ENCODE peak calls at places on chromosomes 4 and X, in ten cellular contexts. Q is dorsolateral prefrontal cortex; J is kidney; O is activated CD4-positive, alpha-beta T cell treated with anti-CD3 and anti-CD28 coated beads, Interleukin-2, amount 50 U/mL, for 48 hours; W is astrocyte of the cerebellum; V is transverse colon; D is CD8-positive, alpha-beta T cell; G is caudate nucleus; E is fibroblast of mammary gland; X is NCI-H1092 treated with DMSO at 0.1 percent for 48 hours. P is an unnamed sample.

GRCh38 chr4:147313114-147313513 is 167.8 kb upstream of the EDNRA start:
- DNase-seq in Q (no peak), J (no peak), O (no peak), W (no peak), V (no peak), D (no peak), G (no peak), E (no peak), X (no peak), P (no peak)

GRCh38 chrX:34918856-34919255 is 23.7 kb upstream of the FAM47B start:
- DNase-seq in Q (no peak), J (no peak), O (no peak), W (peak), V (no peak), D (no peak), G (no peak), E (peak), X (peak), P (peak)

GRCh38 chrX:134727363-134727762 is 69.1 kb upstream of the PLAC1 start:
- DNase-seq in Q (no peak), J (no peak), O (no peak), W (no peak), V (no peak), D (no peak), G (no peak), E (peak), X (no peak), P (peak)

GRCh38 chr4:158823461-158823873 is 54.6 kb downstream of the FNIP2 start:
- DNase-seq in Q (no peak), J (no peak), O (peak), W (no peak), V (no peak), D (no peak), G (no peak), E (peak), X (no peak), P (peak)

GRCh38 chr4:156710571-156711195 is 260.9 kb downstream of the PDGFC start:
- DNase-seq in Q (no peak), J (no peak), O (no peak), W (no peak), V (no peak), D (no peak), G (no peak), E (peak), X (no peak), P (no peak)

GRCh38 chr4:36349904-36350554 is 68.6 kb downstream of the DTHD1 start:
- DNase-seq in Q (no peak), J (no peak), O (no peak), W (no peak), V (no peak), D (no peak), G (no peak), E (no peak), X (no peak), P (no peak)

GRCh38 chr4:116357758-116358157 is 727.6 kb downstream of the TRAM1L1 start:
- DNase-seq in Q (no peak), J (no peak), O (no peak), W (no peak), V (peak), D (no peak), G (no peak), E (peak), X (no peak), P (peak)

GRCh38 chrX:12978205-12979010 is 3.5 kb downstream of the TMSB4X start:
- DNase-seq in Q (no peak), J (peak), O (peak), W (no peak), V (peak), D (peak), G (no peak), E (peak), X (no peak), P (peak)

GRCh38 chrX:57070185-57070984 is 51.0 kb downstream of the SPIN2B start:
- DNase-seq in Q (no peak), J (peak), O (no peak), W (no peak), V (no peak), D (no peak), G (no peak), E (no peak), X (no peak), P (no peak)

GRCh38 chr4:177051473-177052060 is 258.1 kb upstream of the NEIL3 start:
- DNase-seq in Q (no peak), J (no peak), O (peak), W (no peak), V (peak), D (no peak), G (no peak), E (peak), X (peak), P (peak)

GRCh38 chrX:138709886-138710285 is 1.6 kb downstream of the FGF13 start:
- DNase-seq in Q (no peak), J (no peak), O (no peak), W (no peak), V (no peak), D (no peak), G (no peak), E (no peak), X (no peak), P (no peak)

GRCh38 chr4:54152846-54153600 is 53.1 kb downstream of the GSX2 start:
- DNase-seq in Q (no peak), J (no peak), O (no peak), W (peak), V (no peak), D (no peak), G (no peak), E (peak), X (no peak), P (peak)

GRCh38 chrX:134603806-134604700 is 54.2 kb downstream of the PLAC1 start:
- DNase-seq in Q (no peak), J (no peak), O (no peak), W (peak), V (no peak), D (no peak), G (no peak), E (peak), X (no peak), P (peak)

GRCh38 chrX:75968293-75968692 is 183.2 kb upstream of the MAGEE2 start:
- DNase-seq in Q (no peak), J (no peak), O (no peak), W (no peak), V (peak), D (no peak), G (no peak), E (no peak), X (no peak), P (no peak)